ENCODE peak calls at places on chromosomes 5 and 9, in eight cellular contexts. One of them, this sample, is unnamed.

GRCh38 chr5:131214828-131215227 is 44.1 kb downstream of the LYRM7 start:
- DNase-seq in Right ventricle myocardium superior: no peak
- DNase-seq in PC-9: no peak
- DNase-seq in GM23248: no peak
- DNase-seq in stimulated activated CD4-positive, alpha-beta T cell treated with anti-CD3 and anti-CD28 coated beads, Interleukin-15, amount 100 ng/mL, for 24 hours: no peak
- DNase-seq in mesendoderm: no peak
- DNase-seq in NCI-H1105: no peak
- DNase-seq in activated T-cell treated with anti-CD3 and anti-CD28 coated beads, Interleukin-2, amount 50 U/mL, for 48 hours: no peak
- DNase-seq in this sample: no peak

GRCh38 chr9:136361047-136361756 is 2.3 kb downstream of the DNLZ start:
- DNase-seq in mesendoderm: no peak
- DNase-seq in activated T-cell treated with anti-CD3 and anti-CD28 coated beads, Interleukin-2, amount 50 U/mL, for 48 hours: no peak
- DNase-seq in NCI-H1105: no peak
- DNase-seq in PC-9: no peak
- DNase-seq in stimulated activated CD4-positive, alpha-beta T cell treated with anti-CD3 and anti-CD28 coated beads, Interleukin-15, amount 100 ng/mL, for 24 hours: no peak
- DNase-seq in GM23248: peak
- DNase-seq in Right ventricle myocardium superior: no peak
- DNase-seq in this sample: no peak

GRCh38 chr9:82247318-82247717 is 258.7 kb downstream of the SPATA31D1 start:
- DNase-seq in stimulated activated CD4-positive, alpha-beta T cell treated with anti-CD3 and anti-CD28 coated beads, Interleukin-15, amount 100 ng/mL, for 24 hours: no peak
- DNase-seq in activated T-cell treated with anti-CD3 and anti-CD28 coated beads, Interleukin-2, amount 50 U/mL, for 48 hours: no peak
- DNase-seq in GM23248: no peak
- DNase-seq in PC-9: no peak
- DNase-seq in Right ventricle myocardium superior: no peak
- DNase-seq in mesendoderm: peak
- DNase-seq in NCI-H1105: no peak
- DNase-seq in this sample: peak

GRCh38 chr5:80962630-80963520 is 2.7 kb downstream of the RASGRF2 start:
- DNase-seq in mesendoderm: no peak
- DNase-seq in activated T-cell treated with anti-CD3 and anti-CD28 coated beads, Interleukin-2, amount 50 U/mL, for 48 hours: no peak
- DNase-seq in PC-9: no peak
- DNase-seq in NCI-H1105: no peak
- DNase-seq in GM23248: no peak
- DNase-seq in stimulated activated CD4-positive, alpha-beta T cell treated with anti-CD3 and anti-CD28 coated beads, Interleukin-15, amount 100 ng/mL, for 24 hours: no peak
- DNase-seq in Right ventricle myocardium superior: no peak
- DNase-seq in this sample: no peak

GRCh38 chr5:40904205-40904993 is 4.9 kb upstream of the C7 start:
- DNase-seq in activated T-cell treated with anti-CD3 and anti-CD28 coated beads, Interleukin-2, amount 50 U/mL, for 48 hours: peak
- DNase-seq in GM23248: peak
- DNase-seq in PC-9: peak
- DNase-seq in stimulated activated CD4-positive, alpha-beta T cell treated with anti-CD3 and anti-CD28 coated beads, Interleukin-15, amount 100 ng/mL, for 24 hours: peak
- DNase-seq in mesendoderm: peak
- DNase-seq in Right ventricle myocardium superior: peak
- DNase-seq in NCI-H1105: peak
- DNase-seq in this sample: peak

GRCh38 chr9:27861887-27862286 is 288.6 kb upstream of the C9orf72 start:
- DNase-seq in Right ventricle myocardium superior: no peak
- DNase-seq in activated T-cell treated with anti-CD3 and anti-CD28 coated beads, Interleukin-2, amount 50 U/mL, for 48 hours: no peak
- DNase-seq in mesendoderm: no peak
- DNase-seq in GM23248: peak
- DNase-seq in stimulated activated CD4-positive, alpha-beta T cell treated with anti-CD3 and anti-CD28 coated beads, Interleukin-15, amount 100 ng/mL, for 24 hours: no peak
- DNase-seq in NCI-H1105: no peak
- DNase-seq in PC-9: no peak
- DNase-seq in this sample: no peak

GRCh38 chr9:21171351-21171750 is 4.9 kb upstream of the IFNA21 start:
- DNase-seq in stimulated activated CD4-positive, alpha-beta T cell treated with anti-CD3 and anti-CD28 coated beads, Interleukin-15, amount 100 ng/mL, for 24 hours: no peak
- DNase-seq in Right ventricle myocardium superior: no peak
- DNase-seq in PC-9: no peak
- DNase-seq in activated T-cell treated with anti-CD3 and anti-CD28 coated beads, Interleukin-2, amount 50 U/mL, for 48 hours: no peak
- DNase-seq in GM23248: no peak
- DNase-seq in mesendoderm: no peak
- DNase-seq in NCI-H1105: no peak
- DNase-seq in this sample: no peak

GRCh38 chr9:18236336-18236735 is 237.6 kb upstream of the ADAMTSL1 start:
- DNase-seq in mesendoderm: no peak
- DNase-seq in Right ventricle myocardium superior: no peak
- DNase-seq in GM23248: no peak
- DNase-seq in PC-9: no peak
- DNase-seq in NCI-H1105: no peak
- DNase-seq in activated T-cell treated with anti-CD3 and anti-CD28 coated beads, Interleukin-2, amount 50 U/mL, for 48 hours: no peak
- DNase-seq in stimulated activated CD4-positive, alpha-beta T cell treated with anti-CD3 and anti-CD28 coated beads, Interleukin-15, amount 100 ng/mL, for 24 hours: no peak
- DNase-seq in this sample: no peak

GRCh38 chr9:136791466-136792276 is 527 bp downstream of the TMEM141 start:
- DNase-seq in NCI-H1105: no peak
- DNase-seq in GM23248: peak
- DNase-seq in activated T-cell treated with anti-CD3 and anti-CD28 coated beads, Interleukin-2, amount 50 U/mL, for 48 hours: peak
- DNase-seq in mesendoderm: peak
- DNase-seq in Right ventricle myocardium superior: peak
- DNase-seq in PC-9: peak
- DNase-seq in stimulated activated CD4-positive, alpha-beta T cell treated with anti-CD3 and anti-CD28 coated beads, Interleukin-15, amount 100 ng/mL, for 24 hours: peak
- DNase-seq in this sample: peak

GRCh38 chr9:89153618-89154017 is 25.0 kb downstream of the SHC3 start:
- DNase-seq in GM23248: peak
- DNase-seq in NCI-H1105: no peak
- DNase-seq in stimulated activated CD4-positive, alpha-beta T cell treated with anti-CD3 and anti-CD28 coated beads, Interleukin-15, amount 100 ng/mL, for 24 hours: peak
- DNase-seq in PC-9: peak
- DNase-seq in mesendoderm: no peak
- DNase-seq in Right ventricle myocardium superior: no peak
- DNase-seq in activated T-cell treated with anti-CD3 and anti-CD28 coated beads, Interleukin-2, amount 50 U/mL, for 48 hours: peak
- DNase-seq in this sample: no peak

GRCh38 chr5:173330151-173330855 is 2.1 kb upstream of the STC2 start:
- DNase-seq in mesendoderm: peak
- DNase-seq in stimulated activated CD4-positive, alpha-beta T cell treated with anti-CD3 and anti-CD28 coated beads, Interleukin-15, amount 100 ng/mL, for 24 hours: no peak
- DNase-seq in activated T-cell treated with anti-CD3 and anti-CD28 coated beads, Interleukin-2, amount 50 U/mL, for 48 hours: no peak
- DNase-seq in GM23248: no peak
- DNase-seq in PC-9: no peak
- DNase-seq in NCI-H1105: no peak
- DNase-seq in Right ventricle myocardium superior: no peak
- DNase-seq in this sample: no peak

GRCh38 chr9:93567271-93567959 is 9.0 kb upstream of the PHF2 start:
- DNase-seq in NCI-H1105: no peak
- DNase-seq in Right ventricle myocardium superior: no peak
- DNase-seq in stimulated activated CD4-positive, alpha-beta T cell treated with anti-CD3 and anti-CD28 coated beads, Interleukin-15, amount 100 ng/mL, for 24 hours: peak
- DNase-seq in activated T-cell treated with anti-CD3 and anti-CD28 coated beads, Interleukin-2, amount 50 U/mL, for 48 hours: peak
- DNase-seq in mesendoderm: no peak
- DNase-seq in PC-9: no peak
- DNase-seq in GM23248: peak
- DNase-seq in this sample: no peak

GRCh38 chr9:128169492-128169891 is 9.4 kb downstream of the BBLN start:
- DNase-seq in mesendoderm: no peak
- DNase-seq in activated T-cell treated with anti-CD3 and anti-CD28 coated beads, Interleukin-2, amount 50 U/mL, for 48 hours: no peak
- DNase-seq in GM23248: no peak
- DNase-seq in PC-9: no peak
- DNase-seq in NCI-H1105: no peak
- DNase-seq in stimulated activated CD4-positive, alpha-beta T cell treated with anti-CD3 and anti-CD28 coated beads, Interleukin-15, amount 100 ng/mL, for 24 hours: no peak
- DNase-seq in Right ventricle myocardium superior: no peak
- DNase-seq in this sample: no peak

GRCh38 chr5:102290004-102290403 is 6.1 kb downstream of the SLCO4C1 start:
- DNase-seq in stimulated activated CD4-positive, alpha-beta T cell treated with anti-CD3 and anti-CD28 coated beads, Interleukin-15, amount 100 ng/mL, for 24 hours: no peak
- DNase-seq in activated T-cell treated with anti-CD3 and anti-CD28 coated beads, Interleukin-2, amount 50 U/mL, for 48 hours: no peak
- DNase-seq in NCI-H1105: no peak
- DNase-seq in PC-9: no peak
- DNase-seq in Right ventricle myocardium superior: no peak
- DNase-seq in mesendoderm: no peak
- DNase-seq in GM23248: no peak
- DNase-seq in this sample: no peak

GRCh38 chr5:174876-175465 is 16.3 kb upstream of the LRRC14B start:
- DNase-seq in mesendoderm: no peak
- DNase-seq in GM23248: no peak
- DNase-seq in stimulated activated CD4-positive, alpha-beta T cell treated with anti-CD3 and anti-CD28 coated beads, Interleukin-15, amount 100 ng/mL, for 24 hours: no peak
- DNase-seq in Right ventricle myocardium superior: no peak
- DNase-seq in activated T-cell treated with anti-CD3 and anti-CD28 coated beads, Interleukin-2, amount 50 U/mL, for 48 hours: no peak
- DNase-seq in PC-9: no peak
- DNase-seq in NCI-H1105: no peak
- DNase-seq in this sample: no peak

GRCh38 chr9:113636165-113636564 is 172.6 kb downstream of the RGS3 start:
- DNase-seq in activated T-cell treated with anti-CD3 and anti-CD28 coated beads, Interleukin-2, amount 50 U/mL, for 48 hours: no peak
- DNase-seq in stimulated activated CD4-positive, alpha-beta T cell treated with anti-CD3 and anti-CD28 coated beads, Interleukin-15, amount 100 ng/mL, for 24 hours: no peak
- DNase-seq in GM23248: no peak
- DNase-seq in PC-9: no peak
- DNase-seq in NCI-H1105: no peak
- DNase-seq in mesendoderm: no peak
- DNase-seq in Right ventricle myocardium superior: no peak
- DNase-seq in this sample: no peak

GRCh38 chr9:136021171-136021890 is 60.2 kb upstream of the UBAC1 start:
- DNase-seq in stimulated activated CD4-positive, alpha-beta T cell treated with anti-CD3 and anti-CD28 coated beads, Interleukin-15, amount 100 ng/mL, for 24 hours: no peak
- DNase-seq in activated T-cell treated with anti-CD3 and anti-CD28 coated beads, Interleukin-2, amount 50 U/mL, for 48 hours: no peak
- DNase-seq in GM23248: no peak
- DNase-seq in mesendoderm: no peak
- DNase-seq in NCI-H1105: no peak
- DNase-seq in PC-9: no peak
- DNase-seq in Right ventricle myocardium superior: no peak
- DNase-seq in this sample: no peak

This sample was measured in B cell.